ENCODE peak calls at places on chromosome 5, in eight cellular contexts. W is right atrium auricular region; F is astrocyte of the spinal cord; L is fibroblast of the aortic adventitia; O is WTC11; C is A549; G is CD4-positive, alpha-beta T cell; S is ovary. P is an unnamed sample.

GRCh38 chr5:107090471-107090870 is 580.3 kb downstream of the EFNA5 start:
- DNase-seq in G (no peak), F (peak), W (no peak), O (no peak), L (no peak), S (no peak), C (no peak), P (no peak)

GRCh38 chr5:112165897-112166737 is 253.0 kb downstream of the EPB41L4A start:
- DNase-seq in W (no peak), L (no peak), F (no peak), C (no peak), O (peak), S (no peak), G (no peak), P (no peak)

GRCh38 chr5:175684931-175685330 is 27.1 kb downstream of the HRH2 start:
- DNase-seq in F (no peak), C (no peak), W (no peak), O (no peak), L (no peak), G (no peak), S (no peak), P (no peak)

GRCh38 chr5:82622205-82622604 is 344.1 kb upstream of the RPS23 start:
- DNase-seq in L (no peak), F (peak), O (no peak), W (no peak), G (no peak), C (no peak), S (no peak), P (no peak)

GRCh38 chr5:36734422-36734821 is 128.0 kb downstream of the SLC1A3 start:
- DNase-seq in G (no peak), W (no peak), F (peak), C (no peak), S (no peak), O (no peak), L (peak), P (no peak)

GRCh38 chr5:149644629-149645028 is 63.3 kb downstream of the ARHGEF37 start:
- DNase-seq in S (no peak), O (no peak), F (no peak), W (no peak), L (no peak), C (no peak), G (no peak), P (no peak)

GRCh38 chr5:74382864-74383618 is 257.5 kb downstream of the ENC1 start:
- DNase-seq in F (peak), C (no peak), G (no peak), O (no peak), W (peak), S (peak), L (peak), P (no peak)

GRCh38 chr5:61100425-61100824 is 61.8 kb downstream of the SMIM15 start:
- DNase-seq in S (no peak), G (no peak), L (no peak), C (no peak), F (no peak), O (no peak), W (no peak), P (no peak)

GRCh38 chr5:133994297-133994989 is 10.3 kb downstream of the VDAC1 start:
- DNase-seq in W (no peak), G (no peak), O (no peak), L (no peak), S (no peak), F (no peak), C (no peak), P (no peak)

GRCh38 chr5:152271420-152271819 is 133.7 kb downstream of the NMUR2 start:
- DNase-seq in S (no peak), G (no peak), W (no peak), F (peak), C (peak), L (no peak), O (peak), P (no peak)

GRCh38 chr5:123937230-123937629 is 425.3 kb downstream of the CSNK1G3 start:
- DNase-seq in W (no peak), F (peak), G (no peak), O (peak), S (no peak), C (no peak), L (peak), P (no peak)

GRCh38 chr5:173878224-173878967 is 9.8 kb upstream of the CPEB4 start:
- DNase-seq in S (peak), W (no peak), F (no peak), O (no peak), C (no peak), L (no peak), G (no peak), P (no peak)

GRCh38 chr5:53406630-53407316 is 73.7 kb upstream of the FST start:
- DNase-seq in G (no peak), W (no peak), C (no peak), L (peak), O (no peak), S (no peak), F (peak), P (no peak)

GRCh38 chr5:40410231-40410861 is 269.4 kb upstream of the PTGER4 start:
- DNase-seq in C (no peak), F (peak), L (peak), O (no peak), S (no peak), W (no peak), G (peak), P (no peak)

GRCh38 chr5:174793684-174794328 is 69.4 kb downstream of the MSX2 start:
- DNase-seq in L (peak), G (peak), O (peak), W (peak), F (peak), C (no peak), S (peak), P (peak)

GRCh38 chr5:146390469-146390868 is 51.8 kb downstream of the POU4F3 start:
- DNase-seq in L (no peak), G (no peak), F (no peak), S (no peak), W (no peak), O (peak), C (no peak), P (no peak)
- TF ChIP-seq CTCF in L (no peak), G (no peak), F (peak), S (no peak), W (no peak), O (peak), C (peak), P (peak)

DNA sequence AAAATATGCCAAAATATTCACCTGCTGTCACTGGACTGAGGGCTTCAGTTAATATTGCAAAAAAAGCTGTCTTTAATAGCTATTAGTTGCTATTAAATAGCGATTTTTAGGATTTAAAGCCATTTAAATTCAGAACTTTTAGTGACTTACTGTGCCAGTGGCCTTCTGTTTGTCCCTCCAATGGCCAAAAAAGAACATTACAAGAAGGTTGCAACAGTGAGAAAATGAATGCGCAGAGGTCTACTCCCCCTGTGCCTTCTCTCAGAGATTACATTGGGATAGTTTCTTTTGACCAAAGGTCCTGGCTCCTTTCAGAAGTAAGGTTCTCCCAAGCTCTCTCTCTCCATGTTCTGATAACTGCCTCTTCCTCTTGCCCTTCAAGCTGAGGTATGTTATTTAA is 930.3 kb upstream of the ARRDC3 start:
- DNase-seq in W (no peak), S (no peak), O (no peak), G (no peak), C (no peak), L (no peak), F (no peak), P (no peak)
- TF ChIP-seq CTCF in W (no peak), S (no peak), O (no peak), G (no peak), C (no peak), L (no peak), F (peak), P (peak)

GRCh38 chr5:178074266-178074952 is 38.9 kb upstream of the N4BP3 start:
- DNase-seq in O (no peak), W (no peak), C (no peak), S (no peak), F (peak), L (no peak), G (no peak), P (no peak)
- TF ChIP-seq CTCF in O (no peak), W (no peak), C (no peak), S (no peak), F (peak), L (no peak), G (no peak), P (peak)

GRCh38 chr5:141343242-141343952 is at the start of gene PCDHGA3:
- DNase-seq in G (no peak), O (no peak), W (no peak), F (peak), L (peak), S (no peak), C (no peak), P (no peak)

GRCh38 chr5:141342773-141343172 is 856 bp upstream of the PCDHGA3 start:
- DNase-seq in C (no peak), O (no peak), W (no peak), S (no peak), L (no peak), F (no peak), G (no peak), P (no peak)

GRCh38 chr5:141343953-141344463 is 379 bp downstream of the PCDHGA3 start:
- DNase-seq in S (no peak), O (no peak), C (no peak), W (no peak), F (no peak), G (no peak), L (no peak), P (no peak)

GRCh38 chr5:141338538-141339306 is at the start of gene PCDHGA2:
- DNase-seq in S (peak), G (no peak), W (no peak), O (peak), C (peak), L (peak), F (peak), P (no peak)
- TF ChIP-seq CTCF in S (peak), G (no peak), W (no peak), O (peak), C (peak), L (peak), F (peak), P (peak)